ENCODE peak calls at places on chromosomes 12 and 14, in seven cellular contexts. One of them, this sample, is unnamed.
A peak's percentile ranks its signal among the peaks of the same experiment; 100 is the strongest.

GRCh38 chr14:104768437-104769323 is 15.7 kb downstream of the SIVA1 start:
- DNase-seq in heart right ventricle: peak; percentile 92
- DNase-seq in heart left ventricle: peak; percentile 89
- DNase-seq in mesendoderm: peak; percentile 92
- DNase-seq in tibial nerve: peak; percentile 96
- DNase-seq in stomach: peak; percentile 94
- DNase-seq in testis: peak; percentile 92
- DNase-seq in this sample: peak; percentile 56

GRCh38 chr12:122454739-122455138 is 32.3 kb upstream of the CLIP1 start:
- DNase-seq in heart right ventricle: no peak
- DNase-seq in heart left ventricle: no peak
- DNase-seq in mesendoderm: no peak
- DNase-seq in tibial nerve: no peak
- DNase-seq in stomach: no peak
- DNase-seq in testis: no peak
- DNase-seq in this sample: no peak

GRCh38 chr14:97517566-97518234 is 720.5 kb downstream of the VRK1 start:
- DNase-seq in heart right ventricle: no peak
- DNase-seq in heart left ventricle: no peak
- DNase-seq in mesendoderm: peak; percentile 18
- DNase-seq in tibial nerve: no peak
- DNase-seq in stomach: no peak
- DNase-seq in testis: no peak
- DNase-seq in this sample: no peak

GRCh38 chr12:94649349-94650142 is 811 bp downstream of the TMCC3 start:
- DNase-seq in heart right ventricle: peak; percentile 63
- DNase-seq in heart left ventricle: peak; percentile 52
- DNase-seq in mesendoderm: peak; percentile 60
- DNase-seq in tibial nerve: peak; percentile 29
- DNase-seq in stomach: peak; percentile 64
- DNase-seq in testis: peak; percentile 26
- DNase-seq in this sample: peak; percentile 30

GRCh38 chr12:96177013-96177412 is 17.2 kb upstream of the ELK3 start:
- DNase-seq in heart right ventricle: no peak
- DNase-seq in heart left ventricle: no peak
- DNase-seq in mesendoderm: no peak
- DNase-seq in tibial nerve: no peak
- DNase-seq in stomach: no peak
- DNase-seq in testis: no peak
- DNase-seq in this sample: peak; percentile 91

GRCh38 chr14:61720302-61720677 is 25.0 kb downstream of the HIF1A start:
- DNase-seq in heart right ventricle: no peak
- DNase-seq in heart left ventricle: no peak
- DNase-seq in mesendoderm: no peak
- DNase-seq in tibial nerve: no peak
- DNase-seq in stomach: no peak
- DNase-seq in testis: no peak
- DNase-seq in this sample: no peak

GRCh38 chr14:82855912-82856381 is 1322.3 kb upstream of the SEL1L start:
- DNase-seq in heart right ventricle: no peak
- DNase-seq in heart left ventricle: no peak
- DNase-seq in mesendoderm: peak; percentile 18
- DNase-seq in tibial nerve: no peak
- DNase-seq in stomach: no peak
- DNase-seq in testis: no peak
- DNase-seq in this sample: peak; percentile 72

GRCh38 chr12:85835810-85836715 is at the start of gene RASSF9:
- DNase-seq in heart right ventricle: peak; percentile 58
- DNase-seq in heart left ventricle: peak; percentile 63
- DNase-seq in mesendoderm: peak; percentile 84
- DNase-seq in tibial nerve: peak; percentile 56
- DNase-seq in stomach: peak; percentile 80
- DNase-seq in testis: peak; percentile 69
- DNase-seq in this sample: peak; percentile 95

GRCh38 chr14:76323331-76324050 is 52.4 kb upstream of the ESRRB start:
- DNase-seq in heart right ventricle: no peak
- DNase-seq in heart left ventricle: no peak
- DNase-seq in mesendoderm: no peak
- DNase-seq in tibial nerve: no peak
- DNase-seq in stomach: no peak
- DNase-seq in testis: no peak
- DNase-seq in this sample: no peak

GRCh38 chr14:73502017-73502619 is 11.4 kb downstream of the RIOX1 start:
- DNase-seq in heart right ventricle: no peak
- DNase-seq in heart left ventricle: no peak
- DNase-seq in mesendoderm: no peak
- DNase-seq in tibial nerve: no peak
- DNase-seq in stomach: no peak
- DNase-seq in testis: no peak
- DNase-seq in this sample: peak; percentile 78

GRCh38 chr12:53190108-53190729 is 9.5 kb upstream of the CSAD start:
- DNase-seq in heart right ventricle: peak; percentile 61
- DNase-seq in heart left ventricle: no peak
- DNase-seq in mesendoderm: peak; percentile 86
- DNase-seq in tibial nerve: peak; percentile 50
- DNase-seq in stomach: peak; percentile 61
- DNase-seq in testis: peak; percentile 52
- DNase-seq in this sample: peak; percentile 50

GRCh38 chr12:100141666-100141997 is 1.0 kb downstream of the BLTP3B start:
- DNase-seq in heart right ventricle: no peak
- DNase-seq in heart left ventricle: no peak
- DNase-seq in mesendoderm: peak; percentile 28
- DNase-seq in tibial nerve: peak; percentile 67
- DNase-seq in stomach: no peak
- DNase-seq in testis: no peak
- DNase-seq in this sample: peak; percentile 91

GRCh38 chr12:120078868-120079267 is 37.7 kb downstream of the RAB35 start:
- DNase-seq in heart right ventricle: no peak
- DNase-seq in heart left ventricle: no peak
- DNase-seq in mesendoderm: no peak
- DNase-seq in tibial nerve: no peak
- DNase-seq in stomach: no peak
- DNase-seq in testis: no peak
- DNase-seq in this sample: no peak

DNA sequence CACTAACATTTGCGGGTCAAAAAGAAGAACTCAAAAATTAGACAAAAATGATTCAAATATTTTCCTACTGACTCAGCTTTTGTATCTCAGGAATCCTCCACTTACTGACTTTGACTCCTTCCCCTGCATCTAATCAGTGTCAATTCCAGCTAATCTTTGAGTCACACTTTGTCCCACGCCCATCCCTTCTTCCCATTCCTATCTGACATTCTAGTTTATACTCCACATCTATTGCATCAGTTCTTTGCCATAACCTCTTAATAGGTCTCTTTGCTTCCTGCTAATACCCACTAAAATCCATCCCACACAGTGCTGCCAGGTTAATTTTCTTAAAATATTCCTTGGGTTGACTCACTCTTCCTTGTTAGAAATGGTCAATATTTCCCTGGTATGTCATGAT is 19.1 kb downstream of the BBS10 start:
- DNase-seq in heart right ventricle: no peak
- DNase-seq in heart left ventricle: no peak
- DNase-seq in mesendoderm: peak; percentile 81
- DNase-seq in tibial nerve: no peak
- DNase-seq in stomach: no peak
- DNase-seq in testis: no peak
- DNase-seq in this sample: peak; percentile 96
- H3K4me1 ChIP-seq in heart right ventricle: no peaks in the 10 kb centered on the region
- H3K4me1 ChIP-seq in heart left ventricle: no peaks in the 10 kb centered on the region
- H3K4me1 ChIP-seq in mesendoderm: no peaks in the 10 kb centered on the region
- H3K4me1 ChIP-seq in tibial nerve: no peaks in the 10 kb centered on the region
- H3K4me1 ChIP-seq in stomach: no peaks in the 10 kb centered on the region
- H3K4me1 ChIP-seq in testis: no peaks in the 10 kb centered on the region
- H3K4me1 ChIP-seq in this sample: peaks cover 3% of the 10 kb centered on the region

GRCh38 chr14:68246074-68246980 is 426.7 kb downstream of the RAD51B start:
- DNase-seq in heart right ventricle: no peak
- DNase-seq in heart left ventricle: no peak
- DNase-seq in mesendoderm: peak; percentile 49
- DNase-seq in tibial nerve: no peak
- DNase-seq in stomach: no peak
- DNase-seq in testis: peak; percentile 46
- DNase-seq in this sample: peak; percentile 75
- H3K4me1 ChIP-seq in heart right ventricle: peaks cover 82% of the 10 kb centered on the region
- H3K4me1 ChIP-seq in heart left ventricle: peaks cover 17% of the 10 kb centered on the region
- H3K4me1 ChIP-seq in mesendoderm: peaks cover 4% of the 10 kb centered on the region
- H3K4me1 ChIP-seq in tibial nerve: peaks cover 83% of the 10 kb centered on the region
- H3K4me1 ChIP-seq in stomach: peaks cover 83% of the 10 kb centered on the region
- H3K4me1 ChIP-seq in testis: peaks cover 67% of the 10 kb centered on the region
- H3K4me1 ChIP-seq in this sample: peaks cover 31% of the 10 kb centered on the region

GRCh38 chr12:132507656-132508055 is 17.7 kb downstream of the FBRSL1 start:
- DNase-seq in heart right ventricle: no peak
- DNase-seq in heart left ventricle: no peak
- DNase-seq in mesendoderm: peak; percentile 45
- DNase-seq in tibial nerve: no peak
- DNase-seq in stomach: no peak
- DNase-seq in testis: no peak
- DNase-seq in this sample: no peak

GRCh38 chr12:132508860-132509732 is 19.1 kb downstream of the FBRSL1 start:
- DNase-seq in heart right ventricle: no peak
- DNase-seq in heart left ventricle: no peak
- DNase-seq in mesendoderm: no peak
- DNase-seq in tibial nerve: no peak
- DNase-seq in stomach: no peak
- DNase-seq in testis: no peak
- DNase-seq in this sample: no peak

GRCh38 chr12:132506730-132507538 is 17.0 kb downstream of the FBRSL1 start:
- DNase-seq in heart right ventricle: peak; percentile 90
- DNase-seq in heart left ventricle: peak; percentile 90
- DNase-seq in mesendoderm: peak; percentile 31
- DNase-seq in tibial nerve: peak; percentile 45
- DNase-seq in stomach: peak; percentile 76
- DNase-seq in testis: peak; percentile 96
- DNase-seq in this sample: peak; percentile 65

GRCh38 chr12:132510111-132510724 is 20.3 kb downstream of the FBRSL1 start:
- DNase-seq in heart right ventricle: peak; percentile 65
- DNase-seq in heart left ventricle: no peak
- DNase-seq in mesendoderm: no peak
- DNase-seq in tibial nerve: no peak
- DNase-seq in stomach: no peak
- DNase-seq in testis: peak; percentile 72
- DNase-seq in this sample: no peak

GRCh38 chr12:132508248-132508740 is 18.3 kb downstream of the FBRSL1 start:
- DNase-seq in heart right ventricle: no peak
- DNase-seq in heart left ventricle: no peak
- DNase-seq in mesendoderm: no peak
- DNase-seq in tibial nerve: no peak
- DNase-seq in stomach: no peak
- DNase-seq in testis: no peak
- DNase-seq in this sample: no peak
- H3K4me1 ChIP-seq in heart right ventricle: peaks cover 47% of the 10 kb centered on the region
- H3K4me1 ChIP-seq in heart left ventricle: peaks cover 15% of the 10 kb centered on the region
- H3K4me1 ChIP-seq in mesendoderm: peaks cover 8% of the 10 kb centered on the region
- H3K4me1 ChIP-seq in tibial nerve: peaks cover 85% of the 10 kb centered on the region
- H3K4me1 ChIP-seq in stomach: peaks cover 62% of the 10 kb centered on the region
- H3K4me1 ChIP-seq in testis: peaks cover 78% of the 10 kb centered on the region
- H3K4me1 ChIP-seq in this sample: peaks cover 3% of the 10 kb centered on the region

GRCh38 chr14:22474730-22475351 is 114.2 kb downstream of the DAD1 start:
- DNase-seq in heart right ventricle: no peak
- DNase-seq in heart left ventricle: no peak
- DNase-seq in mesendoderm: no peak
- DNase-seq in tibial nerve: no peak
- DNase-seq in stomach: no peak
- DNase-seq in testis: no peak
- DNase-seq in this sample: peak; percentile 27
- H3K4me1 ChIP-seq in heart right ventricle: peaks cover 27% of the 10 kb centered on the region
- H3K4me1 ChIP-seq in heart left ventricle: no peaks in the 10 kb centered on the region
- H3K4me1 ChIP-seq in mesendoderm: peaks cover 4% of the 10 kb centered on the region
- H3K4me1 ChIP-seq in tibial nerve: peaks cover 67% of the 10 kb centered on the region
- H3K4me1 ChIP-seq in stomach: peaks cover 21% of the 10 kb centered on the region
- H3K4me1 ChIP-seq in testis: peaks cover 18% of the 10 kb centered on the region
- H3K4me1 ChIP-seq in this sample: no peaks in the 10 kb centered on the region

GRCh38 chr12:5101686-5102085 is 58.0 kb downstream of the KCNA5 start:
- DNase-seq in heart right ventricle: no peak
- DNase-seq in heart left ventricle: no peak
- DNase-seq in mesendoderm: no peak
- DNase-seq in tibial nerve: no peak
- DNase-seq in stomach: no peak
- DNase-seq in testis: no peak
- DNase-seq in this sample: no peak
- H3K4me1 ChIP-seq in heart right ventricle: no peaks in the 10 kb centered on the region
- H3K4me1 ChIP-seq in heart left ventricle: no peaks in the 10 kb centered on the region
- H3K4me1 ChIP-seq in mesendoderm: no peaks in the 10 kb centered on the region
- H3K4me1 ChIP-seq in tibial nerve: peaks cover 5% of the 10 kb centered on the region
- H3K4me1 ChIP-seq in stomach: no peaks in the 10 kb centered on the region
- H3K4me1 ChIP-seq in testis: no peaks in the 10 kb centered on the region
- H3K4me1 ChIP-seq in this sample: peaks cover 9% of the 10 kb centered on the region

GRCh38 chr12:64184216-64184615 is 37.9 kb downstream of the KICS2 start:
- DNase-seq in heart right ventricle: no peak
- DNase-seq in heart left ventricle: no peak
- DNase-seq in mesendoderm: no peak
- DNase-seq in tibial nerve: no peak
- DNase-seq in stomach: no peak
- DNase-seq in testis: no peak
- DNase-seq in this sample: no peak
- H3K4me1 ChIP-seq in heart right ventricle: no peaks in the 10 kb centered on the region
- H3K4me1 ChIP-seq in heart left ventricle: no peaks in the 10 kb centered on the region
- H3K4me1 ChIP-seq in mesendoderm: no peaks in the 10 kb centered on the region
- H3K4me1 ChIP-seq in tibial nerve: peaks cover 26% of the 10 kb centered on the region
- H3K4me1 ChIP-seq in stomach: peaks cover 16% of the 10 kb centered on the region
- H3K4me1 ChIP-seq in testis: no peaks in the 10 kb centered on the region
- H3K4me1 ChIP-seq in this sample: peaks cover 31% of the 10 kb centered on the region

GRCh38 chr14:103127356-103127755 is 4.1 kb downstream of the TNFAIP2 start:
- DNase-seq in heart right ventricle: no peak
- DNase-seq in heart left ventricle: peak; percentile 17
- DNase-seq in mesendoderm: no peak
- DNase-seq in tibial nerve: no peak
- DNase-seq in stomach: no peak
- DNase-seq in testis: no peak
- DNase-seq in this sample: no peak
- H3K4me1 ChIP-seq in heart right ventricle: peaks cover 56% of the 10 kb centered on the region
- H3K4me1 ChIP-seq in heart left ventricle: peaks cover 3% of the 10 kb centered on the region
- H3K4me1 ChIP-seq in mesendoderm: peaks cover 7% of the 10 kb centered on the region
- H3K4me1 ChIP-seq in tibial nerve: peaks cover 87% of the 10 kb centered on the region
- H3K4me1 ChIP-seq in stomach: peaks cover 83% of the 10 kb centered on the region
- H3K4me1 ChIP-seq in testis: peaks cover 42% of the 10 kb centered on the region
- H3K4me1 ChIP-seq in this sample: peaks cover 27% of the 10 kb centered on the region

GRCh38 chr12:23947395-23947794 is 2.1 kb downstream of the SOX5 start:
- DNase-seq in heart right ventricle: no peak
- DNase-seq in heart left ventricle: no peak
- DNase-seq in mesendoderm: no peak
- DNase-seq in tibial nerve: no peak
- DNase-seq in stomach: no peak
- DNase-seq in testis: no peak
- DNase-seq in this sample: no peak
- H3K4me1 ChIP-seq in heart right ventricle: no peaks in the 10 kb centered on the region
- H3K4me1 ChIP-seq in heart left ventricle: no peaks in the 10 kb centered on the region
- H3K4me1 ChIP-seq in mesendoderm: peaks cover 4% of the 10 kb centered on the region
- H3K4me1 ChIP-seq in tibial nerve: peaks cover 20% of the 10 kb centered on the region
- H3K4me1 ChIP-seq in stomach: peaks cover 20% of the 10 kb centered on the region
- H3K4me1 ChIP-seq in testis: no peaks in the 10 kb centered on the region
- H3K4me1 ChIP-seq in this sample: no peaks in the 10 kb centered on the region

GRCh38 chr14:94385553-94386057 is 2.8 kb downstream of the SERPINA1 start:
- DNase-seq in heart right ventricle: no peak
- DNase-seq in heart left ventricle: no peak
- DNase-seq in mesendoderm: no peak
- DNase-seq in tibial nerve: no peak
- DNase-seq in stomach: no peak
- DNase-seq in testis: no peak
- DNase-seq in this sample: no peak
- H3K4me1 ChIP-seq in heart right ventricle: no peaks in the 10 kb centered on the region
- H3K4me1 ChIP-seq in heart left ventricle: no peaks in the 10 kb centered on the region
- H3K4me1 ChIP-seq in mesendoderm: no peaks in the 10 kb centered on the region
- H3K4me1 ChIP-seq in tibial nerve: peaks cover 40% of the 10 kb centered on the region
- H3K4me1 ChIP-seq in stomach: peaks cover 33% of the 10 kb centered on the region
- H3K4me1 ChIP-seq in testis: peaks cover 9% of the 10 kb centered on the region
- H3K4me1 ChIP-seq in this sample: no peaks in the 10 kb centered on the region